ENCODE peak calls at places on chromosome 20, in eight cellular contexts. X is NCI-H69; K is posterior vena cava; L is stomach; A is activated CD8-positive, alpha-beta memory T cell treated with anti-CD3 and anti-CD28 coated beads, Interleukin-2, amount 50 U/mL, for 4 hours; N is amniotic stem cell; I is activated naive CD8-positive, alpha-beta T cell treated with anti-CD3 and anti-CD28 coated beads for 36 hours; O is activated CD8-positive, alpha-beta T cell treated with anti-CD3 and anti-CD28 coated beads, Interleukin-2, amount 10 ng/mL, durations not matched to agents 7 days and 5 days. R is an unnamed sample.

GRCh38 chr20:32365560-32365959 is 7.4 kb downstream of the ASXL1 start:
- DNase-seq in X (peak; percentile 84), K (no peak), L (no peak), A (no peak), N (no peak), I (no peak), O (no peak), R (no peak)

GRCh38 chr20:13858496-13859270 is 73.9 kb downstream of the NDUFAF5 start:
- DNase-seq in X (no peak), K (no peak), L (no peak), A (no peak), N (no peak), I (no peak), O (no peak), R (no peak)

GRCh38 chr20:54140486-54140885 is 33.3 kb downstream of the CYP24A1 start:
- DNase-seq in X (no peak), K (no peak), L (no peak), A (no peak), N (no peak), I (no peak), O (no peak), R (no peak)

GRCh38 chr20:63441136-63441776 is 31.2 kb downstream of the KCNQ2 start:
- DNase-seq in X (no peak), K (no peak), L (no peak), A (peak; percentile 51), N (no peak), I (peak; percentile 73), O (peak; percentile 72), R (no peak)

GRCh38 chr20:40776702-40777457 is 87.8 kb upstream of the MAFB start:
- DNase-seq in X (no peak), K (no peak), L (no peak), A (no peak), N (no peak), I (no peak), O (no peak), R (no peak)

GRCh38 chr20:53493201-53493908 is 100.3 kb downstream of the ZNF217 start:
- DNase-seq in X (no peak), K (no peak), L (no peak), A (no peak), N (no peak), I (no peak), O (no peak), R (no peak)

GRCh38 chr20:33165416-33166055 is 2.4 kb upstream of the BPIFA2 start:
- DNase-seq in X (peak; percentile 22), K (peak; percentile 14), L (no peak), A (no peak), N (no peak), I (no peak), O (no peak), R (no peak)

GRCh38 chr20:38165089-38165965 is at the start of gene TGM2:
- DNase-seq in X (peak; percentile 69), K (peak; percentile 92), L (peak; percentile 87), A (peak; percentile 30), N (peak; percentile 46), I (peak; percentile 58), O (peak; percentile 50), R (peak; percentile 57)

GRCh38 chr20:62241501-62241900 is 3.2 kb downstream of the OSBPL2 start:
- DNase-seq in X (no peak), K (no peak), L (peak; percentile 60), A (no peak), N (no peak), I (no peak), O (no peak), R (no peak)

GRCh38 chr20:43188861-43189613 is 669 bp downstream of the PTPRT start:
- DNase-seq in X (no peak), K (no peak), L (no peak), A (no peak), N (no peak), I (no peak), O (no peak), R (no peak)

GRCh38 chr20:19205999-19206398 is 6.4 kb upstream of the SLC24A3 start:
- DNase-seq in X (peak; percentile 64), K (peak; percentile 92), L (peak; percentile 86), A (peak; percentile 68), N (no peak), I (peak; percentile 53), O (peak; percentile 76), R (peak; percentile 51)

GRCh38 chr20:63099426-63100267 is 92.9 kb upstream of the BHLHE23 start:
- DNase-seq in X (no peak), K (peak; percentile 58), L (no peak), A (peak; percentile 13), N (no peak), I (no peak), O (no peak), R (no peak)

GRCh38 chr20:23245553-23246128 is 105.0 kb upstream of the NXT1 start:
- DNase-seq in X (peak; percentile 34), K (peak; percentile 88), L (peak; percentile 66), A (no peak), N (peak; percentile 25), I (no peak), O (peak; percentile 35), R (peak; percentile 57)

GRCh38 chr20:50313223-50313820 is 122.7 kb downstream of the CEBPB start:
- DNase-seq in X (no peak), K (peak; percentile 72), L (no peak), A (no peak), N (no peak), I (no peak), O (no peak), R (no peak)

GRCh38 chr20:24586523-24586840 is 117.1 kb downstream of the SYNDIG1 start:
- DNase-seq in X (no peak), K (no peak), L (no peak), A (no peak), N (no peak), I (no peak), O (no peak), R (no peak)

GRCh38 chr20:57785061-57785460 is 75.2 kb upstream of the PMEPA1 start:
- DNase-seq in X (no peak), K (peak; percentile 43), L (no peak), A (no peak), N (no peak), I (no peak), O (no peak), R (no peak)

GRCh38 chr20:1934578-1935573 is 39.7 kb downstream of the SIRPA start:
- DNase-seq in X (no peak), K (peak; percentile 96), L (no peak), A (no peak), N (no peak), I (no peak), O (no peak), R (peak; percentile 91)

GRCh38 chr20:47700327-47700726 is 85.0 kb downstream of the SULF2 start:
- DNase-seq in X (no peak), K (no peak), L (no peak), A (no peak), N (no peak), I (no peak), O (no peak), R (no peak)

GRCh38 chr20:25223179-25223661 is 24.7 kb upstream of the PYGB start:
- DNase-seq in X (peak; percentile 53), K (peak; percentile 61), L (peak; percentile 69), A (no peak), N (peak; percentile 67), I (peak; percentile 58), O (peak; percentile 47), R (peak; percentile 66)

GRCh38 chr20:36472656-36473071 is 68.7 kb upstream of the MYL9 start:
- DNase-seq in X (peak; percentile 79), K (no peak), L (peak; percentile 54), A (no peak), N (no peak), I (peak; percentile 48), O (peak; percentile 52), R (no peak)

GRCh38 chr20:46206025-46206424 is 87.9 kb downstream of the CD40 start:
- DNase-seq in X (no peak), K (peak; percentile 85), L (peak; percentile 33), A (no peak), N (no peak), I (no peak), O (no peak), R (no peak)

GRCh38 chr20:4071177-4071723 is 55.9 kb upstream of the RNF24 start:
- DNase-seq in X (no peak), K (no peak), L (no peak), A (no peak), N (no peak), I (no peak), O (no peak), R (no peak)

GRCh38 chr20:54015496-54015895 is 54.9 kb downstream of the BCAS1 start:
- DNase-seq in X (no peak), K (no peak), L (no peak), A (no peak), N (no peak), I (no peak), O (no peak), R (no peak)

GRCh38 chr20:54051019-54051418 is 19.4 kb downstream of the BCAS1 start:
- DNase-seq in X (no peak), K (no peak), L (no peak), A (no peak), N (no peak), I (no peak), O (no peak), R (no peak)

R was measured in NCI-H460.